ENCODE peak calls at places on chromosomes 12 and 14, in five cellular contexts. E, P, R, J and L are unnamed samples.

GRCh38 chr14:55094630-55095157 is 34.4 kb upstream of the LGALS3 start:
- DNase-seq in E (no peak), P (peak), R (peak), J (no peak), L (peak)

GRCh38 chr14:81392976-81393643 is 7.0 kb downstream of the STON2 start:
- DNase-seq in E (no peak), P (no peak), R (no peak), J (no peak), L (no peak)

GRCh38 chr14:25004389-25004809 is 45.5 kb downstream of the STXBP6 start:
- DNase-seq in E (no peak), P (no peak), R (no peak), J (no peak), L (no peak)

GRCh38 chr12:120139958-120140357 is 23.4 kb upstream of the RAB35 start:
- DNase-seq in E (no peak), P (peak), R (peak), J (no peak), L (no peak)

GRCh38 chr12:57779736-57780135 is 2.9 kb upstream of the TSFM start:
- DNase-seq in E (no peak), P (peak), R (no peak), J (no peak), L (no peak)

GRCh38 chr12:94963649-94964048 is 39.8 kb downstream of the NDUFA12 start:
- DNase-seq in E (no peak), P (no peak), R (no peak), J (no peak), L (peak)

GRCh38 chr12:3313655-3314305 is 177.2 kb upstream of the PRMT8 start:
- DNase-seq in E (no peak), P (peak), R (no peak), J (no peak), L (no peak)

GRCh38 chr12:74646831-74647230 is 109.2 kb downstream of the ATXN7L3B start:
- DNase-seq in E (peak), P (peak), R (peak), J (peak), L (peak)

GRCh38 chr14:68781161-68782021 is 11.5 kb downstream of the ZFP36L1 start:
- DNase-seq in E (peak), P (no peak), R (no peak), J (no peak), L (no peak)

GRCh38 chr12:6696690-6697583 is 3.7 kb downstream of the PIANP start:
- DNase-seq in E (no peak), P (no peak), R (no peak), J (no peak), L (no peak)

GRCh38 chr12:116599285-116600122 is 40.3 kb downstream of the MAP1LC3B2 start:
- DNase-seq in E (peak), P (peak), R (peak), J (peak), L (peak)

GRCh38 chr14:55891692-55892091 is 226.5 kb upstream of the PELI2 start:
- DNase-seq in E (no peak), P (no peak), R (no peak), J (no peak), L (no peak)

GRCh38 chr12:129659927-129660326 is 243.9 kb downstream of the TMEM132D start:
- DNase-seq in E (no peak), P (no peak), R (peak), J (no peak), L (peak)